ENCODE peak calls at places on chromosomes 16 and 17, in five cellular contexts. C, A, X, L and W are unnamed samples.

GRCh38 chr17:16962804-16963203 is 9.1 kb downstream of the TNFRSF13B start:
- DNase-seq in C (no peak), A (no peak), X (no peak), L (no peak), W (no peak)

GRCh38 chr17:81869221-81870154 is 1.6 kb downstream of the ARHGDIA start:
- DNase-seq in C (no peak), A (peak), X (no peak), L (no peak), W (peak)

GRCh38 chr17:56184650-56185049 is 31.4 kb downstream of the ANKFN1 start:
- DNase-seq in C (no peak), A (no peak), X (no peak), L (no peak), W (no peak)

GRCh38 chr16:27678955-27679354 is 129.0 kb downstream of the KATNIP start:
- DNase-seq in C (no peak), A (no peak), X (no peak), L (no peak), W (no peak)

GRCh38 chr16:21653571-21653970 is 1.2 kb upstream of the IGSF6 start:
- DNase-seq in C (no peak), A (no peak), X (no peak), L (no peak), W (no peak)

GRCh38 chr17:44254696-44255095 is 13.2 kb downstream of the SLC4A1 start:
- DNase-seq in C (no peak), A (no peak), X (no peak), L (no peak), W (no peak)

GRCh38 chr17:21573961-21574610 is 118.2 kb upstream of the KCNJ18 start:
- DNase-seq in C (peak), A (no peak), X (no peak), L (no peak), W (no peak)

GRCh38 chr17:50149425-50150353 is 788 bp downstream of the PPP1R9B start:
- DNase-seq in C (no peak), A (peak), X (no peak), L (no peak), W (peak)

GRCh38 chr17:65039349-65039988 is 17.1 kb downstream of the GNA13 start:
- DNase-seq in C (no peak), A (no peak), X (peak), L (no peak), W (no peak)

GRCh38 chr17:81246343-81246670 is 7.2 kb downstream of the NDUFAF8 start:
- DNase-seq in C (no peak), A (no peak), X (no peak), L (no peak), W (no peak)

GRCh38 chr17:44636562-44636961 is 19.7 kb upstream of the MEIOC start:
- DNase-seq in C (no peak), A (no peak), X (peak), L (no peak), W (no peak)

GRCh38 chr16:74667215-74667765 is 613 bp upstream of the RFWD3 start:
- DNase-seq in C (no peak), A (peak), X (peak), L (no peak), W (peak)

GRCh38 chr16:19754644-19755036 is 36.6 kb downstream of the IQCK start:
- DNase-seq in C (no peak), A (no peak), X (no peak), L (no peak), W (no peak)

GRCh38 chr16:85798901-85799496 is 345 bp downstream of the EMC8 start:
- DNase-seq in C (no peak), A (peak), X (peak), L (peak), W (peak)